ENCODE peak calls at places on chromosomes 13 and 19, in ten cellular contexts. P is foreskin fibroblast, V is A549, D is tibial nerve, Y is epithelial cell of proximal tubule, R is endothelial cell, A is OCI-LY7, G is IMR-90, K is Calu3, T is BJ. Q is an unnamed sample.

GRCh38 chr19:5961969-5962945 is 15.7 kb downstream of the RANBP3 start:
- DNase-seq in V (no peak), T (no peak), Y (no peak), G (peak), K (peak), A (peak), P (peak), R (peak), D (no peak), Q (no peak)

GRCh38 chr13:78852709-78853108 is 193.8 kb upstream of the OBI1 start:
- DNase-seq in A (no peak), D (no peak), Y (no peak), R (no peak), G (no peak), K (no peak), V (no peak), P (no peak), T (no peak), Q (no peak)

GRCh38 chr19:24078688-24079087 is 8.3 kb upstream of the ZNF254 start:
- DNase-seq in R (no peak), A (no peak), P (no peak), V (no peak), K (no peak), D (no peak), G (no peak), Y (no peak), T (no peak), Q (no peak)

GRCh38 chr19:50877338-50877737 is 4.1 kb downstream of the KLK2 start:
- DNase-seq in T (no peak), R (no peak), Y (no peak), V (no peak), D (no peak), K (no peak), A (no peak), P (no peak), G (no peak), Q (no peak)

GRCh38 chr13:67100723-67101122 is 129.4 kb downstream of the PCDH9 start:
- DNase-seq in V (no peak), A (no peak), Y (no peak), R (no peak), K (no peak), D (no peak), T (no peak), G (no peak), P (no peak), Q (no peak)

GRCh38 chr13:93260591-93260990 is 34.0 kb downstream of the GPC6 start:
- DNase-seq in P (peak), Y (no peak), D (no peak), R (no peak), T (no peak), A (no peak), V (no peak), K (no peak), G (peak), Q (no peak)

GRCh38 chr13:91123456-91124127 is 223.9 kb upstream of the MIR17HG start:
- DNase-seq in Y (no peak), P (no peak), T (no peak), A (no peak), D (no peak), K (no peak), G (no peak), V (no peak), R (peak), Q (no peak)

GRCh38 chr19:6690160-6690885 is 20.4 kb upstream of the TNFSF14 start:
- DNase-seq in K (no peak), G (no peak), P (no peak), R (no peak), D (no peak), V (no peak), A (no peak), T (no peak), Y (no peak), Q (no peak)

GRCh38 chr19:19371056-19371455 is 34.4 kb upstream of the GATAD2A start:
- DNase-seq in R (no peak), K (peak), V (no peak), Y (no peak), A (no peak), D (no peak), T (no peak), P (no peak), G (no peak), Q (no peak)

GRCh38 chr13:111914241-111915103 is 152.5 kb upstream of the SOX1 start:
- DNase-seq in G (no peak), Y (no peak), P (no peak), K (no peak), D (no peak), R (no peak), A (no peak), V (no peak), T (no peak), Q (peak)

DNA sequence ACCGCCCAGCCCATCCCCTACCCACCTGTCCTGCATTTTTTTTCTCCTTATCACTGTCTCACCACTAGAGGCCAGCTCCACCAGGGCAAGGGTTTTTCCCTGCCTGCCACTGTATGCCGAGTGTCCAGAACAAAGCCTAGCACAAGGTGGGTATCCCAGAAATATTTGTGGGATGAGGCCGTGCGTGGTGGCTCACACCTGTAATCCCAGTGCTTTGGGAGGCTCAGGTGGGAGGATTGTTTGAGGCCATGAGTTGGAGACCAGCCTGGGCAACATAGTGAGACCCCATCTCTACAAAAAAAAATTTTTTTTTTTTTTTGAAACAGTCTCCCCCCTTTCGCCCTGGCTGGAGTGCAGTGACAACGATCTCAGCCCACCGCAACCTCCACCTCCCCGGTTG is 2.9 kb upstream of the MRI1 start:
- DNase-seq in V (peak), K (no peak), Y (no peak), G (no peak), D (no peak), A (no peak), P (no peak), T (no peak), R (no peak), Q (no peak)
- TF ChIP-seq CTCF in V (no peak), K (no peak), Y (peak), G (no peak), D (no peak), A (peak), P (no peak), T (peak), R (no peak), Q (no peak)

GRCh38 chr19:42295831-42296525 is 6.0 kb upstream of the PRR19 start:
- DNase-seq in Y (no peak), T (no peak), A (peak), R (peak), K (peak), P (peak), D (peak), G (peak), V (peak), Q (no peak)
- TF ChIP-seq CTCF in Y (peak), T (peak), A (peak), R (peak), K (peak), P (peak), D (peak), G (peak), V (peak), Q (peak)

GRCh38 chr19:1855828-1856255 is 7.5 kb downstream of the KLF16 start:
- DNase-seq in K (no peak), P (peak), A (peak), D (no peak), G (peak), R (no peak), Y (no peak), V (no peak), T (no peak), Q (no peak)

GRCh38 chr19:1856345-1856697 is 7.1 kb downstream of the KLF16 start:
- DNase-seq in P (peak), D (no peak), G (no peak), Y (no peak), R (no peak), T (no peak), K (no peak), V (no peak), A (peak), Q (no peak)

GRCh38 chr19:1854542-1855039 is 6.3 kb upstream of the REXO1 start:
- DNase-seq in R (peak), K (no peak), D (no peak), G (no peak), Y (no peak), A (no peak), P (no peak), T (no peak), V (no peak), Q (no peak)

GRCh38 chr19:1854032-1854541 is 5.8 kb upstream of the REXO1 start:
- DNase-seq in G (no peak), D (no peak), R (peak), P (no peak), Y (no peak), A (no peak), V (no peak), T (no peak), K (no peak), Q (no peak)

GRCh38 chr19:1855040-1855827 is 7.0 kb upstream of the REXO1 start:
- DNase-seq in K (peak), D (peak), R (peak), V (peak), T (peak), G (peak), A (peak), P (peak), Y (no peak), Q (peak)
- TF ChIP-seq CTCF in K (no peak), D (no peak), R (no peak), V (no peak), T (peak), G (no peak), A (no peak), P (no peak), Y (no peak), Q (no peak)

DNA sequence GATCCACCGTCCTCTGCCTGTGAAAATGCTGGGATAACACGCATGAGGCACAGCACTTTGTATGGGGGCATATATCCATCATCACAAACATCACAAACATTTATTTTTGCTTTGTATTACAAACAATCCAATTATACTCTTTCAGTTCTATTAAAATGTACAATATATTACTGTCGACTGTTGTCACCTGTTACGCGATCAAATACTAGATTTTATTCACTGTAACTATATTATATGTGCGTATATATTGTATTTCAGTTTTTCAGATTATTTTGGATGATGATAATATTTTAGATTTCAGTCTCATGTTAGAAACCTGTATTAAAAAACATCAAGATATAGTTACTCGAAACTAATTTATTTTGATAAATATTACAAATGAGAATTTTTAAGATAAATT is 998.3 kb downstream of the EFNB2 start:
- DNase-seq in R (no peak), G (no peak), V (no peak), K (no peak), P (no peak), Y (no peak), D (no peak), T (no peak), A (no peak), Q (no peak)
- TF ChIP-seq CTCF in R (no peak), G (no peak), V (no peak), K (no peak), P (no peak), Y (no peak), D (no peak), T (no peak), A (no peak), Q (no peak)

GRCh38 chr19:15419413-15420025 is 731 bp upstream of the AKAP8L start:
- DNase-seq in A (no peak), Y (no peak), P (peak), G (no peak), V (no peak), R (no peak), K (no peak), T (no peak), D (no peak), Q (no peak)
- TF ChIP-seq CTCF in A (peak), Y (no peak), P (no peak), G (no peak), V (no peak), R (no peak), K (no peak), T (no peak), D (no peak), Q (no peak)

DNA sequence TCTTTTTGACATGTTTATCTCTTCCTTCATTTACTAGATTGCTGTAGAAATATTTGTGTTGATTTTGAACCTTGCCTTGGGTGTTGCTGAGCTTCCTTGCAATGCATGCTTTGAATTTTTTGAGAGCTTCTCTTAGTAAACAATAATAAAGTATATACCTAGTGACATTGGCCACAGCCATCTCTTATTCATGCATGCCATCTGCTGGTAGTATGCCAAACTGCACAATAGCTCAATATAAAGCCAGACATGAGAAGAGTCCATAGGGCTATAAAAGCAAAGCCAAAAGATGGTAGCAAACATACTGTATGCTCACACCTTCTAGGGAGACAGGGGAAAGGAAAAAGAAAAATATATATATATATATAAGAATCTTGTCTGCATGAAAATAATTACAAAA is 18.9 kb upstream of the ZSCAN5A start:
- DNase-seq in T (no peak), A (peak), G (peak), Y (peak), D (no peak), P (peak), K (peak), V (peak), R (peak), Q (no peak)
- TF ChIP-seq CTCF in T (peak), A (peak), G (peak), Y (peak), D (peak), P (peak), K (peak), V (peak), R (peak), Q (peak)

GRCh38 chr19:29878973-29879654 is 62.9 kb upstream of the URI1 start:
- DNase-seq in R (no peak), Y (no peak), K (peak), T (peak), A (peak), P (peak), V (peak), G (peak), D (no peak), Q (no peak)

GRCh38 chr19:29873801-29874575 is 62.2 kb downstream of the CCNE1 start:
- DNase-seq in A (no peak), K (no peak), P (no peak), D (no peak), T (no peak), R (no peak), V (no peak), G (no peak), Y (no peak), Q (no peak)

GRCh38 chr19:29873024-29873800 is 61.4 kb downstream of the CCNE1 start:
- DNase-seq in T (no peak), A (peak), D (no peak), R (peak), Y (no peak), V (peak), P (peak), G (no peak), K (peak), Q (no peak)

GRCh38 chr19:29876414-29876813 is 64.6 kb downstream of the CCNE1 start:
- DNase-seq in A (peak), V (no peak), R (no peak), D (no peak), Y (no peak), G (no peak), K (no peak), T (no peak), P (no peak), Q (no peak)

DNA sequence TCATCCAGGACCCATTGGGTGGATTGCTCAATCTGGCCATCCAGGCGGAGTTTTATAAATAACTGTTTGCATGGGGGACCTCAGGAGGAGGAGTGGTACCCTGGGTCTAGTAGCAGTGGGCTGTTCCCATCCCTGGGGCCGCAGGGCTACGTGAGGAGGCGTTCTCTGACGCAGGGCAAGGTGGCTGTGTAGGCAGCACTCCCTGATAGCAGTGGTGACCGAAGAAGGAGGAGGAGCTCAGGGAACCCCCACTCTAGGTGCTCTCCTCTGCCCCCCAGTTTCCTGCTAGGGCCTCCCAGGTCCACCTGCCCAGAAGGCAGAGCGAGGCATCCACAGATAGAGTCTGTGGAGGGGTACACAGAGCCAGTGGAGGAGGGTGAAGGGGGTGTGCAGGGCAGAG is 64.1 kb downstream of the CCNE1 start:
- DNase-seq in P (no peak), V (no peak), G (no peak), K (no peak), D (no peak), T (no peak), A (no peak), R (no peak), Y (no peak), Q (no peak)
- TF ChIP-seq CTCF in P (no peak), V (no peak), G (no peak), K (no peak), D (no peak), T (no peak), A (no peak), R (no peak), Y (no peak), Q (no peak)